ENCODE peak calls at places on chromosomes 7 and 10, in eight cellular contexts. T, J, V, S, P, Z, O and F are unnamed samples.

GRCh38 chr7:130387628-130388403 is 7.5 kb downstream of the CPA1 start:
- DNase-seq in T (no peak), J (peak), V (no peak), S (no peak), P (no peak), Z (peak), O (peak), F (peak)

GRCh38 chr7:122710951-122711350 is 8.2 kb upstream of the RNF148 start:
- DNase-seq in T (no peak), J (no peak), V (no peak), S (no peak), P (no peak), Z (no peak), O (no peak), F (no peak)

GRCh38 chr7:139618482-139619366 is 95.2 kb downstream of the CLEC2L start:
- DNase-seq in T (no peak), J (peak), V (peak), S (peak), P (no peak), Z (no peak), O (peak), F (peak)

GRCh38 chr7:51326646-51327286 is 10.2 kb upstream of the COBL start:
- DNase-seq in T (no peak), J (no peak), V (no peak), S (no peak), P (no peak), Z (no peak), O (no peak), F (no peak)

GRCh38 chr7:102456327-102456726 is 8.3 kb downstream of the ALKBH4 start:
- DNase-seq in T (no peak), J (peak), V (no peak), S (no peak), P (no peak), Z (no peak), O (no peak), F (no peak)

GRCh38 chr7:35975851-35976454 is 175.1 kb downstream of the SEPTIN7 start:
- DNase-seq in T (no peak), J (peak), V (peak), S (peak), P (peak), Z (peak), O (no peak), F (no peak)

GRCh38 chr7:70457477-70458194 is 674.3 kb upstream of the GALNT17 start:
- DNase-seq in T (no peak), J (no peak), V (no peak), S (no peak), P (no peak), Z (no peak), O (no peak), F (no peak)

GRCh38 chr7:83427929-83428328 is 221.0 kb downstream of the SEMA3E start:
- DNase-seq in T (no peak), J (no peak), V (no peak), S (no peak), P (no peak), Z (no peak), O (no peak), F (no peak)

GRCh38 chr7:90210925-90211324 is 615 bp upstream of the STEAP2 start:
- DNase-seq in T (no peak), J (no peak), V (no peak), S (peak), P (no peak), Z (no peak), O (no peak), F (peak)

GRCh38 chr10:26738354-26738753 is 40.9 kb downstream of the PDSS1 start:
- DNase-seq in T (no peak), J (no peak), V (no peak), S (no peak), P (no peak), Z (no peak), O (no peak), F (no peak)

DNA sequence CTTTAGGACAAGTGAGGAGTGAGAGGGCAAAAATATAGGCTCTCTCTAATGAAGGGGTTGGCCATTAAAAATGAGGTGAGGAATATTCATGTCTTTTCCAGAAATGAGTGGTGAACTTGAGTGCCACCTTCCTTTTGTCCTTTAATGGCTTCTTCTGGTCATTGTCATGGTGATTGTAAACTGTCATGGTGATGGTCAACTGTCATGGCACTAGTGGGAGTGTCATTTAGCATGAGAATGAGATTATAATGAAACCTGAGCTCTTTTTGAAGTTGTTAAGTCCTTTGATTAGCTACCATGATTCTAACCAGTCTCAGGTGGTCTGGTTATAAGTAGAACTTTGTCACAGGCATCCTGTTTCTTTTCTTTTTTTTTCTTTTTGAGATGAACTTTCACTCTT is 524.4 kb downstream of the NEBL start:
- DNase-seq in T (no peak), J (no peak), V (no peak), S (no peak), P (no peak), Z (no peak), O (no peak), F (no peak)
- H3K4me3 ChIP-seq in T (no peak), J (no peak), V (no peak), S (no peak), P (no peak), Z (no peak), O (no peak), F (no peak)

DNA sequence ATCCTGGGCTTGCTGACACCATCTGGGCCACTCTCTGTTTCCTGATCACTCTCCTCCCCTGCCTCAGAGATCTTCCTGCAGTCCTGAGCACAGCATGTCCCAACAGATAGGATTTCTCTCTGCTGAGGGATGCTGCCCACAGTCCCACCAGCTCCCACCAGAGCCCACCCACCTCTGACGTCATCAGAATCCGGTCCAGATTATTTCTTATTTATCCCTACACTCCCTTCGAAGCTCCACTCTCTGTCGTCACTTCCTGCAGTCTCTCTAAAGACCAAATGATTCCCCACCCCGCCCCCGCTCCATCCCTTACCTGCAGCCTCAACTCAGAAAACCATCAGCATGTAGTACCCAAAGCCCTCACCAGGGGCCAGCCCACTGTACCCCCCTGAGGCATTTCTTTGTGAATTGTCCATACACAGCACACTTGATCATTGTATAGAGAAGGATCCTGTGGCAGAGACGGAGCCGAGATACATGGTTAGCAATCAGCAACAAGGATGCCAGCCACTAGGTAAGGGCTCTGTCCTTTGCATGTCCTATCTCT is 192.0 kb upstream of the MGMT start:
- DNase-seq in T (no peak), J (no peak), V (no peak), S (peak), P (no peak), Z (no peak), O (no peak), F (no peak)
- H3K4me3 ChIP-seq in T (no peak), J (no peak), V (no peak), S (no peak), P (no peak), Z (no peak), O (no peak), F (no peak)

DNA sequence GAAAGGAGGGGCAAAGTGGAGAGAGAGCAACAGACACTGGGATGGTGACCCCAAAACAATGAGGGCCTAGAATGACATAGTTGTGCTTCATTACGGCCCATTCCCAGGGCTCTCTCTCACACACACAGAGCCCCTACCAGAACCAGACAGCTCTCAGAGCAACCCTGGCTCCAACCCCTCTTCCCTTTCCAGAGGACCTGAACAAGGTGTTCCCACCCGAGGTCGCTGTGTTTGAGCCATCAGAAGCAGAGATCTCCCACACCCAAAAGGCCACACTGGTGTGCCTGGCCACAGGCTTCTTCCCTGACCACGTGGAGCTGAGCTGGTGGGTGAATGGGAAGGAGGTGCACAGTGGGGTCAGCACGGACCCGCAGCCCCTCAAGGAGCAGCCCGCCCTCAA is 20.7 kb downstream of the PRSS2 start:
- DNase-seq in T (no peak), J (no peak), V (no peak), S (no peak), P (no peak), Z (no peak), O (no peak), F (no peak)
- H3K4me3 ChIP-seq in T (no peak), J (no peak), V (peak), S (no peak), P (no peak), Z (no peak), O (no peak), F (no peak)

DNA sequence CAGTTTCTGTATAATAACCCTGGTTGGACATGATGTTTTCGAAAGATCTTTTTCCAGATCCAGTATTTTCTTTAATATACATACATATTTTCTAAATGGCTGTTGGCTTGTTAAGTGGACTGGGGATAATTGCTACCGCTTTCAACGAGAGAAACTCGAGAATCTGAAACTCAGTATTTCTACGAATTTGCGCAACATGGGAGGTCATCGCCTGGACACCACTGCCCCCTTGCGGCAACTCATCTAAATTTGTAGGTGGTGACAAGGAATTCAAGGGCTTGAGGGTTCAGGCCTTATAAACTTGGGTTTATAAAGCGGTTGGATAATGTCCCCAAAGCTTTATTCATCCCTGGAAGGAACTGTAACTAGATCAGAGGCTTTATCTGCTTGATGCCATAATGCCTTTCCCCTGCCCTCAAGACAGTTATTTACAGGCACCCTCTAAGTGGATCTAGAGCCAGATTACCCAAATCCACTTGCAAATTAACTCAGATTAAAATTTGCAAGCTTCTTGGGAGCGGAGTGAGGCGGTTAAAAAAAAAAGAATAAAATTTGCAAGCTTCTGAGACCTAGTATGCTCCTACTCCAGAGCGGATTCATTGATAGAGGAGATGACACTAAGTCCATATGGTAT is 21.3 kb upstream of the KCNK18 start:
- DNase-seq in T (peak), J (peak), V (peak), S (peak), P (peak), Z (peak), O (peak), F (no peak)
- H3K4me3 ChIP-seq in T (peak), J (no peak), V (peak), S (peak), P (peak), Z (no peak), O (no peak), F (peak)

GRCh38 chr10:122263971-122264370 is 7.1 kb upstream of the BTBD16 start:
- DNase-seq in T (peak), J (peak), V (no peak), S (no peak), P (no peak), Z (peak), O (no peak), F (no peak)

GRCh38 chr10:122264931-122265330 is 6.2 kb upstream of the BTBD16 start:
- DNase-seq in T (peak), J (no peak), V (no peak), S (no peak), P (no peak), Z (no peak), O (no peak), F (no peak)

GRCh38 chr10:122261584-122261983 is 9.5 kb upstream of the BTBD16 start:
- DNase-seq in T (no peak), J (no peak), V (no peak), S (no peak), P (no peak), Z (no peak), O (no peak), F (no peak)

GRCh38 chr10:122265896-122266295 is 5.2 kb upstream of the BTBD16 start:
- DNase-seq in T (no peak), J (no peak), V (no peak), S (no peak), P (no peak), Z (no peak), O (no peak), F (no peak)

DNA sequence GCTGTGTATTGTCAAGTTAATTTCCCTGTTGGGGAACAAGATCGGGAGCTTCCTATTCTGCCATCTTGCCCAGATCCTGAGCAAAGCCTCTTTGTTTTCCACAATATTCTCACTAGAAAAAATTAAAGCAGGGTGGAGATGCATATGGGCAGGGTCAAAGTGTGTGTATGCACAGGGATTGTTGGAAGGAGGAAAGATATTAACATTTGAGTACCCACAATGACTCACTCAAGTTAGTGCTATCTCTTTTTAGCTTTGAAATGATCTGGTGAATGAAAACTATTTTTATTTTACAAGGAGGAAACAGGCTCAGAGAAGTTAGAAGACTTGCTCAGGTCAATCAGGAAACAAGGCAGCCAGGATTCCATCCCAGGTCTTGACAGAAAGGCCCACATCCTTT is 6.7 kb upstream of the BTBD16 start:
- DNase-seq in T (no peak), J (peak), V (no peak), S (no peak), P (no peak), Z (no peak), O (no peak), F (no peak)
- H3K4me3 ChIP-seq in T (no peak), J (no peak), V (no peak), S (no peak), P (no peak), Z (no peak), O (no peak), F (no peak)